ENCODE peak calls at places on chromosomes 16 and 17, in four cellular contexts. L, Q, P and F are unnamed samples.

GRCh38 chr17:29615492-29616299 is 7.0 kb downstream of the CORO6 start:
- DNase-seq in L (peak), Q (no peak), P (peak), F (peak)

GRCh38 chr17:50097907-50098306 is 2.8 kb downstream of the PDK2 start:
- DNase-seq in L (no peak), Q (no peak), P (no peak), F (no peak)

GRCh38 chr16:89954462-89954861 is 5.9 kb downstream of the DEF8 start:
- DNase-seq in L (no peak), Q (no peak), P (no peak), F (no peak)

GRCh38 chr16:49876716-49877129 is 20.8 kb upstream of the ZNF423 start:
- DNase-seq in L (peak), Q (no peak), P (peak), F (no peak)

GRCh38 chr16:53053967-53054669 is 673 bp upstream of the CHD9 start:
- DNase-seq in L (peak), Q (no peak), P (peak), F (no peak)

GRCh38 chr17:72123964-72124791 is 3.4 kb downstream of the SOX9 start:
- DNase-seq in L (no peak), Q (no peak), P (no peak), F (no peak)

GRCh38 chr17:74545456-74546230 is at the start of gene CD300C:
- DNase-seq in L (no peak), Q (no peak), P (peak), F (no peak)

GRCh38 chr16:15652293-15653001 is 2.4 kb downstream of the NDE1 start:
- DNase-seq in L (no peak), Q (no peak), P (no peak), F (no peak)

GRCh38 chr16:1494711-1495110 is 1.6 kb downstream of the TELO2 start:
- DNase-seq in L (no peak), Q (no peak), P (no peak), F (peak)